ENCODE peak calls at places on chromosomes 1 and 21, in five cellular contexts. N, O, R, I and B are unnamed samples.

GRCh38 chr1:202854787-202855186 is 34.2 kb downstream of the RABIF start:
- DNase-seq in R (no peak), O (no peak), N (no peak), I (no peak), B (no peak)

GRCh38 chr1:178223289-178223688 is 129.4 kb downstream of the RASAL2 start:
- DNase-seq in O (no peak), N (no peak), I (no peak), R (no peak), B (no peak)

GRCh38 chr1:112618114-112618720 is 724 bp downstream of the ST7L start:
- DNase-seq in O (peak), I (no peak), N (no peak), R (no peak), B (no peak)

GRCh38 chr21:35801388-35801787 is 258.9 kb downstream of the SETD4 start:
- DNase-seq in N (no peak), I (no peak), R (no peak), O (no peak), B (no peak)

GRCh38 chr1:185257947-185258203 is 59.2 kb downstream of the IVNS1ABP start:
- DNase-seq in N (no peak), O (no peak), R (no peak), I (no peak), B (no peak)

GRCh38 chr1:200388791-200389190 is 21.0 kb downstream of the ZNF281 start:
- DNase-seq in N (no peak), I (no peak), R (no peak), O (no peak), B (no peak)

GRCh38 chr1:82901118-82901517 is 1097.8 kb downstream of the TTLL7 start:
- DNase-seq in R (no peak), N (no peak), O (no peak), I (no peak), B (no peak)

GRCh38 chr1:15756143-15757015 is 2.2 kb upstream of the FBLIM1 start:
- DNase-seq in N (no peak), O (peak), I (no peak), R (no peak), B (no peak)

GRCh38 chr1:208979776-208980175 is 603.7 kb upstream of the CAMK1G start:
- DNase-seq in O (no peak), I (no peak), R (no peak), N (no peak), B (no peak)

GRCh38 chr1:202237052-202237451 is 43.5 kb downstream of the LGR6 start:
- DNase-seq in I (no peak), N (peak), R (peak), O (peak), B (no peak)

GRCh38 chr1:214187152-214187900 is 93.6 kb upstream of the SMYD2 start:
- DNase-seq in I (no peak), R (no peak), O (peak), N (no peak), B (no peak)

GRCh38 chr1:1956586-1957532 is 37.8 kb upstream of the TMEM52 start:
- DNase-seq in N (no peak), O (no peak), R (no peak), I (no peak), B (no peak)

GRCh38 chr1:99264201-99265021 is at the start of gene PLPPR4:
- DNase-seq in R (peak), I (peak), O (peak), N (peak), B (no peak)

GRCh38 chr1:119139393-119139792 is 1.1 kb downstream of the WARS2 start:
- DNase-seq in I (no peak), N (no peak), O (no peak), R (no peak), B (no peak)

GRCh38 chr1:245007686-245008085 is 143.3 kb upstream of the HNRNPU start:
- DNase-seq in N (no peak), I (no peak), R (no peak), O (no peak), B (no peak)

GRCh38 chr1:101377436-101377835 is 140.6 kb downstream of the S1PR1 start:
- DNase-seq in O (no peak), N (no peak), R (no peak), I (no peak), B (no peak)

GRCh38 chr1:228088586-228089498 is 6.3 kb downstream of the ARF1 start:
- DNase-seq in R (peak), N (no peak), I (peak), O (no peak), B (no peak)

GRCh38 chr1:208036177-208036808 is 125.4 kb upstream of the CD34 start:
- DNase-seq in I (no peak), N (peak), R (no peak), O (no peak), B (no peak)

GRCh38 chr1:30856260-30856790 is 52.2 kb downstream of the SDC3 start:
- DNase-seq in O (no peak), R (no peak), I (no peak), N (no peak), B (no peak)

GRCh38 chr1:20164694-20165202 is 21.1 kb upstream of the UBXN10 start:
- DNase-seq in N (no peak), I (no peak), O (no peak), R (peak), B (no peak)

GRCh38 chr1:159911668-159912067 is 11.7 kb upstream of the CFAP45 start:
- DNase-seq in O (peak), R (no peak), N (no peak), I (no peak), B (no peak)

GRCh38 chr21:46056450-46056903 is 41.4 kb upstream of the COL6A2 start:
- DNase-seq in N (no peak), R (peak), I (peak), O (no peak), B (no peak)

GRCh38 chr1:23792151-23792945 is 1.4 kb downstream of the LYPLA2 start:
- DNase-seq in N (no peak), O (no peak), R (no peak), I (no peak), B (no peak)

GRCh38 chr1:169047074-169047473 is 59.4 kb upstream of the ATP1B1 start:
- DNase-seq in I (no peak), O (no peak), R (no peak), N (no peak), B (no peak)

GRCh38 chr1:31038360-31038759 is 27.2 kb downstream of the PUM1 start:
- DNase-seq in I (no peak), N (no peak), R (no peak), O (no peak), B (no peak)

GRCh38 chr1:113701429-113701828 is 57.9 kb downstream of the PHTF1 start:
- DNase-seq in R (no peak), O (peak), I (no peak), N (no peak), B (no peak)

GRCh38 chr21:44024257-44024656 is 12.1 kb downstream of the TRAPPC10 start:
- DNase-seq in I (peak), N (no peak), O (no peak), R (no peak), B (no peak)

GRCh38 chr1:65177457-65177856 is 29.5 kb downstream of the AK4 start:
- DNase-seq in N (no peak), O (no peak), R (no peak), I (no peak), B (no peak)

GRCh38 chr1:193060938-193061337 is 1.5 kb downstream of the RO60 start:
- DNase-seq in O (peak), N (no peak), R (no peak), I (no peak), B (no peak)

GRCh38 chr1:244865028-244865371 is 657 bp upstream of the HNRNPU start:
- DNase-seq in N (no peak), R (peak), O (no peak), I (peak), B (no peak)

GRCh38 chr1:36225298-36225899 is 1.2 kb downstream of the THRAP3 start:
- DNase-seq in N (no peak), I (no peak), R (no peak), O (no peak), B (no peak)

GRCh38 chr1:218660678-218661053 is 315.5 kb downstream of the TGFB2 start:
- DNase-seq in N (no peak), O (peak), I (no peak), R (no peak), B (no peak)

GRCh38 chr1:203954788-203955552 is 93.6 kb downstream of the SNRPE start:
- DNase-seq in I (no peak), R (no peak), N (no peak), O (no peak), B (no peak)

GRCh38 chr1:90357980-90358379 is 359.1 kb downstream of the BARHL2 start:
- DNase-seq in N (no peak), R (no peak), O (no peak), I (no peak), B (no peak)

GRCh38 chr1:219092206-219092605 is 81.5 kb upstream of the LYPLAL1 start:
- DNase-seq in O (no peak), I (no peak), R (no peak), N (no peak), B (no peak)

GRCh38 chr1:210311726-210312493 is 16.8 kb upstream of the HHAT start:
- DNase-seq in I (no peak), R (no peak), N (no peak), O (no peak), B (peak)

GRCh38 chr1:219439376-219439775 is 173.5 kb downstream of the ZC3H11B start:
- DNase-seq in I (no peak), R (no peak), N (no peak), O (no peak), B (no peak)

GRCh38 chr1:192160186-192160585 is 1.9 kb downstream of the RGS18 start:
- DNase-seq in O (no peak), I (no peak), N (no peak), R (no peak), B (no peak)

GRCh38 chr1:30305061-30305460 is 418.3 kb downstream of the MATN1 start:
- DNase-seq in N (no peak), I (no peak), R (no peak), O (no peak), B (no peak)

DNA sequence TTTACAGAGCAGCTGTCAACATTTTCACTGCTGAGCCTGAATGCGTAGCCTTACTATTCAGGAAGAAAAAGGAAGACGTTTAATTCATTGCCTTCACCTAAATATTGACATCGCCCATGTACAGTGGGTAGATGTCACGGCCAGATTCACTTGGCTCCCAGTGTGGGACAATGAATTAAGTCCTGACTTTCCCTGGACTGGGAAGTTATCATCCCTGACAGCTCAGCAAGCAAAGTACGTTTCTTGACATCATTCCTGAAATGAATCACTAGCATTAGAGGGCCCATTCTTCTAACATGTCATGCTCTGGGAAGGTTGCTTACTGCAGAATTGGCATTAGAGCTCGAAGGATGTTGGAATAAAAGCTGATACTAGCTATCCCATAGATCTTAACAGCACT is 37.8 kb downstream of the LRRC53 start:
- DNase-seq in N (no peak), O (no peak), R (no peak), I (no peak), B (no peak)
- TF ChIP-seq POLR2AphosphoS5 in N (no peak), O (no peak), R (no peak), I (no peak), B (no peak)

DNA sequence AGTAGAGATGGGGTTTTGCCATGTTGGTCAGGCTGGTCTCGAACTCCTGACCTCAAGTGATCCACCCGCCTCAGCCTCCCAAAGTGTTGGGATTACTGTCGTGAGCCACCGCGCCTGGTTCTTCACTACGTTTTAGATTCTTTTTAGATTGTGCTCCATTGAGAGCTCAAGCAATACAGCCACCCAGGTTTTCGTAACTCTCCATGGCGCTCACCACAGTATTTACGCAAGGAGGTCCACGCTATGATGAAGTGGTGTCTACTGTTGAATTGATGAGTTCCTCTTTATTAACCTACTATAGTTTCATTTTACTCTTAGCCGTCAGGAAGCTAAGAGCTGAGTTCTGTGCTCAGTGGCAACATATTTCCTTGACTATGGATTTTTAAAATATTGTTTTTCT is 1.8 kb upstream of the KIF1B start:
- DNase-seq in R (no peak), O (no peak), I (no peak), N (no peak), B (no peak)
- TF ChIP-seq POLR2AphosphoS5 in R (no peak), O (no peak), I (no peak), N (no peak), B (no peak)

GRCh38 chr1:232615401-232615800 is 14.5 kb downstream of the SIPA1L2 start:
- DNase-seq in I (no peak), O (no peak), N (no peak), R (no peak), B (no peak)
- TF ChIP-seq POLR2AphosphoS5 in I (no peak), O (no peak), N (no peak), R (no peak), B (no peak)

GRCh38 chr1:230401763-230402294 is 24.3 kb downstream of the PGBD5 start:
- DNase-seq in I (no peak), O (no peak), R (no peak), N (no peak), B (no peak)

GRCh38 chr1:230403442-230403841 is 22.7 kb downstream of the PGBD5 start:
- DNase-seq in O (no peak), I (no peak), N (no peak), R (no peak), B (no peak)

GRCh38 chr1:230413061-230413460 is 13.1 kb downstream of the PGBD5 start:
- DNase-seq in I (no peak), N (no peak), R (no peak), O (no peak), B (no peak)

GRCh38 chr1:230408971-230409370 is 17.2 kb downstream of the PGBD5 start:
- DNase-seq in I (no peak), N (no peak), O (no peak), R (no peak), B (no peak)

GRCh38 chr1:230407351-230407750 is 18.8 kb downstream of the PGBD5 start:
- DNase-seq in R (no peak), O (no peak), I (no peak), N (no peak), B (no peak)
- TF ChIP-seq POLR2AphosphoS5 in R (no peak), O (no peak), I (no peak), N (no peak), B (no peak)

DNA sequence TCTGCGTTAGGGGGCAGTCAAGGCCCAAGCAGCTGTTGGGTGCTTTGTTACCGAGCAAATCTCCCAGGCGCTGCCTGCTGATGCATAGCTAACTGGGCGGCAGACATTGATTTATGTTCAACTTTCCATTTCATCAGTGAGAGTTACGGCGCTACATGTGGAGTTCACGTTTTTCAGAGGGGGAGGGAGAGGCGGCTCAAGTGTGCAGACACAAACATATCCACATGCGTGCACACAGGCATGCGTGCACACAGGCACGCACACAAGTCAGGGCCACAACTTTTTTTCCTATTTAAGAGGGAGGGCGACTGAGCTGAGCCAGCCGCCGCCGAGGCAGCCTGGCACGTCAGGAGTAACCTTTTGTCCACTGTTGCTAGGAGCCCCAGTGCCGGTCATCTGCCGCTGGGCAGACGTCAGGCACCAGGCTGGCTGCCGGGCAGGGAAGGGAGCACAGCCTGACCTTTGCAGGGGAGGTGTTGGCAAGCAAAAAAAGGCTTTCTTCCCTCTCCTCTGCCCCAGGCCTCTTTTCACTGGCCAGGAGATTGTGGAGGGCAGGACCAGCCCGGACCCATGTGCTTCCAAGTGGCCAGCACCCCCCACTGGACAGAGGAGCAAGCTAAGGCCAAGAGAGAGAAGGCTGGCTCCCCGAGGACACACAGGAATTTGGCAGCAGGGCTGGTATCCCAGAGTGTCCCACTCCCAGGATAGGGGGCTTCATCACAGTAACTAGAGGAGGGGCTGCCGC is 73.3 kb downstream of the MRPL37 start:
- DNase-seq in N (no peak), R (peak), I (peak), O (peak), B (peak)
- TF ChIP-seq POLR2AphosphoS5 in N (no peak), R (peak), I (peak), O (no peak), B (peak)